ENCODE peak calls at places on chromosomes 6 and 20, in ten cellular contexts. W, U, E, J, F, B, S, T, Z and Q are unnamed samples.

GRCh38 chr6:4084444-4085328 is 5.7 kb upstream of the FAM217A start:
- DNase-seq in W (no peak), U (no peak), E (no peak), J (no peak), F (no peak), B (no peak), S (no peak), T (peak; percentile 25), Z (peak; percentile 50), Q (no peak)

GRCh38 chr6:126153661-126154060 is 167.3 kb downstream of the TRMT11 start:
- DNase-seq in W (no peak), U (no peak), E (peak; percentile 82), J (no peak), F (no peak), B (no peak), S (no peak), T (no peak), Z (no peak), Q (no peak)

GRCh38 chr6:138722425-138723371 is 50.9 kb upstream of the CCDC28A start:
- DNase-seq in W (no peak), U (no peak), E (peak; percentile 20), J (no peak), F (no peak), B (no peak), S (peak; percentile 3), T (peak; percentile 52), Z (no peak), Q (peak; percentile 2)

GRCh38 chr20:1934578-1935573 is 39.7 kb downstream of the SIRPA start:
- DNase-seq in W (no peak), U (peak; percentile 74), E (peak; percentile 93), J (peak; percentile 90), F (no peak), B (no peak), S (no peak), T (no peak), Z (no peak), Q (no peak)

GRCh38 chr6:112501705-112502104 is 154.6 kb downstream of the RFPL4B start:
- DNase-seq in W (no peak), U (peak; percentile 19), E (peak; percentile 89), J (no peak), F (no peak), B (no peak), S (peak; percentile 83), T (no peak), Z (no peak), Q (no peak)

GRCh38 chr6:75101896-75102680 is 103.8 kb downstream of the COL12A1 start:
- DNase-seq in W (no peak), U (no peak), E (peak; percentile 91), J (no peak), F (no peak), B (no peak), S (no peak), T (no peak), Z (no peak), Q (no peak)

GRCh38 chr6:15498640-15499039 is 164.2 kb downstream of the DTNBP1 start:
- DNase-seq in W (no peak), U (no peak), E (no peak), J (no peak), F (no peak), B (no peak), S (no peak), T (peak; percentile 67), Z (no peak), Q (no peak)

GRCh38 chr6:122645256-122645655 is 35.1 kb downstream of the PKIB start:
- DNase-seq in W (no peak), U (no peak), E (no peak), J (no peak), F (no peak), B (no peak), S (no peak), T (peak; percentile 81), Z (no peak), Q (no peak)

GRCh38 chr6:16223362-16223761 is 15.0 kb upstream of the GMPR start:
- DNase-seq in W (no peak), U (no peak), E (no peak), J (no peak), F (no peak), B (no peak), S (no peak), T (no peak), Z (no peak), Q (no peak)

GRCh38 chr6:53440331-53440730 is 91.6 kb upstream of the ELOVL5 start:
- DNase-seq in W (no peak), U (no peak), E (peak; percentile 28), J (no peak), F (no peak), B (no peak), S (no peak), T (no peak), Z (no peak), Q (no peak)

GRCh38 chr6:140105857-140106256 is 731.4 kb upstream of the CITED2 start:
- DNase-seq in W (no peak), U (no peak), E (peak; percentile 17), J (no peak), F (peak; percentile 0), B (no peak), S (peak; percentile 55), T (no peak), Z (no peak), Q (no peak)

GRCh38 chr6:89015971-89016370 is 52.6 kb upstream of the RNGTT start:
- DNase-seq in W (no peak), U (no peak), E (no peak), J (no peak), F (no peak), B (no peak), S (no peak), T (no peak), Z (no peak), Q (no peak)
- H3K4me1 ChIP-seq in W (no peaks in the 10 kb centered on the region), U (no peaks in the 10 kb centered on the region), E (no peaks in the 10 kb centered on the region), J (no peaks in the 10 kb centered on the region), F (no peaks in the 10 kb centered on the region), B (no peaks in the 10 kb centered on the region), S (no peaks in the 10 kb centered on the region), T (no peaks in the 10 kb centered on the region), Z (no peaks in the 10 kb centered on the region), Q (no peaks in the 10 kb centered on the region)

DNA sequence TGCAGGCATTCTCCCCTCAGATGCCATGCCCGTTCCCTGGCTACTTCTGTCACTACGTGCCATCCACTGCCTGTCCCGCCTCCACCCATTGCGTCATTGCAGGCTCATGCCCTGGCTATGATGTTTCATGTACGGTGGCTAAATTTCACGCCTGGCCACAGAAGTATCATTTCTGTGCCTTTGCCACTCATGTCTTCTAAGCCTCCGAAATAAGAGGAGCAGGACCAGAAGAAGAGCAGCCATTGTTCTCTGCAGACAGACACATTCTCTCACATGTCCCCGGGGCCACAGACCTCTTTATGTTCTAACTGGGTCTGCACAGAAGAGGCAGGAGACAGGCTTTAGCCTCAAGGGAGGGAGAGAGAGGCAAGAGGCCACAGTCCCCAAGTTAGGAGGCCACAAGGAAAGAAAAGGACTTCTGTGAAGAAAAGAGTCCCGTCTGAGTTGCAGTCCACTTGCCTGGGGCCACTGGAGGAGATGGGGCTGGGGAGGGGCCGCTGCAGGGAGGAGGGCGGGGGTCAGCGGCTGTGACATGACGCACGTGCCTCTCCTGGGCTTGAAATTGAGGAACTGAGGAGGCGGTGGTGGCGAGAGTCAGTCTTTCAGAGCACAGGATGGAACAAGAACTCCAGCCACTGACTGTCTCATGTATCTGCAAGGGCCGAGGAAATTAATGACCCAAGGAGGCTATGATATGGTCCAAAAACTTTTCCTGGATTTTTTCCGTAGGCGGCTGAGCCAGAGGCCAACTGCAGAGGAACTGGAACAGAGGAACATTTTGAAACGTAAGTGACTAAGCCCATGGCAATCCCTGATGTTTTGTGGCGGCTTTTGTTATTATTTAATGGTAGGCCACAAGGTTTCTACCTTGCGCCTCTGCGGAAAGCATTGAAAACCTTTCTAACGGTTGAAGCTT is 55.9 kb downstream of the TBC1D7 start:
- DNase-seq in W (peak; percentile 79), U (peak; percentile 51), E (no peak), J (peak; percentile 90), F (no peak), B (no peak), S (no peak), T (no peak), Z (no peak), Q (no peak)
- H3K27ac ChIP-seq in W (peak overlapping the region; percentile 65), U (no peak overlapping the region), E (no peak overlapping the region), J (no peak overlapping the region), F (no peak overlapping the region), B (no peak overlapping the region), S (no peak overlapping the region), T (no peak overlapping the region), Z (no peak overlapping the region), Q (no peak overlapping the region)

GRCh38 chr6:39204646-39205244 is 24.5 kb downstream of the KCNK5 start:
- DNase-seq in W (peak; percentile 33), U (no peak), E (no peak), J (no peak), F (no peak), B (no peak), S (peak; percentile 83), T (peak; percentile 58), Z (no peak), Q (no peak)
- H3K4me1 ChIP-seq in W (peaks cover 77% of the 10 kb centered on the region), U (no peaks in the 10 kb centered on the region), E (no peaks in the 10 kb centered on the region), J (peaks cover 58% of the 10 kb centered on the region), F (no peaks in the 10 kb centered on the region), B (no peaks in the 10 kb centered on the region), S (peaks cover 47% of the 10 kb centered on the region), T (peaks cover 42% of the 10 kb centered on the region), Z (peaks cover 58% of the 10 kb centered on the region), Q (no peaks in the 10 kb centered on the region)

GRCh38 chr6:107823047-107823557 is 1.0 kb downstream of the SCML4 start:
- DNase-seq in W (no peak), U (no peak), E (no peak), J (no peak), F (no peak), B (peak; percentile 45), S (no peak), T (peak; percentile 58), Z (no peak), Q (peak; percentile 60)
- H3K27ac ChIP-seq in W (peak overlapping the region; percentile 39), U (no peak overlapping the region), E (no peak overlapping the region), J (no peak overlapping the region), F (no peak overlapping the region), B (peak overlapping the region; percentile 95), S (no peak overlapping the region), T (peak overlapping the region; percentile 79), Z (peak overlapping the region; percentile 40), Q (peak overlapping the region; percentile 90)

GRCh38 chr20:57467742-57468141 is 57.2 kb downstream of the CTCFL start:
- DNase-seq in W (no peak), U (no peak), E (no peak), J (peak; percentile 39), F (no peak), B (no peak), S (peak; percentile 13), T (no peak), Z (no peak), Q (no peak)
- H3K4me1 ChIP-seq in W (no peaks in the 10 kb centered on the region), U (peaks cover 33% of the 10 kb centered on the region), E (no peaks in the 10 kb centered on the region), J (peaks cover 2% of the 10 kb centered on the region), F (peaks cover 3% of the 10 kb centered on the region), B (no peaks in the 10 kb centered on the region), S (peaks cover 33% of the 10 kb centered on the region), T (no peaks in the 10 kb centered on the region), Z (no peaks in the 10 kb centered on the region), Q (no peaks in the 10 kb centered on the region)

DNA sequence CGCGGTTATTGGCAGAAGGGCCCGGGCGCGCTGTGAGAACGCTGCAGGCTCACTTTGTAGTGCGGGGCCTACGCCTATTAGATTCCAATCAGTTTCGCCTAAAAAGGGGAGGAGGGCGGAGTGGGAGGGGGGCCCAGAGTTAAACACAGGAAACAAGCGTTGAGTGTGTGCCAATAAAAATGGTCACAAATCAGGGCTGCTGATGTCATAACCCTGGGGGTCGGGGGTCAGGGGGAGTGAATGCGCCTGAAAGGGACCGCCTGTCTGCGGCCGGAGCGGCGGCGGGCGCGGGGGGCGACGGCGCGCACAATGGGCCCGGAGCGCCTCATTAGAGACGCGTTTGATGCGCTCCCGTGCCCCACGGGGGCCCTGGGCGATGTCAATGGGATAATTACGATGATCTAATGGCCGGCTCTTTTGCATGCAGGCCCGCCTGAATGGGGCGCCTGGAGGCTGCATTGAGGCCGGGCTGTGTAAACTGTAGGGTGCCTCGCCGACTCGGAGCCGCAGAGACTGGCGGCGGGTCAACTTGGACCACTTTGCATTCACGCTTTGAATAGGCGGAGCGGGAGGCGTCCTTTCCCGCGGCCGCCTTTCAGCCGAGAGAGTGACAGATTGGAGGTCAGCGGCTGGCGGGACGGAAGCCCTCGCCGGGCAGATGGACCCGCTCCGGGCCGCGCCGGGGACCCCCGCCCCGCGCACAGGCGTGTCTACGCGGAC is 296.0 kb downstream of the TFAP2C start:
- DNase-seq in W (peak; percentile 65), U (no peak), E (no peak), J (no peak), F (no peak), B (no peak), S (peak; percentile 99), T (no peak), Z (no peak), Q (no peak)
- H3K27ac ChIP-seq in W (no peak overlapping the region), U (no peak overlapping the region), E (no peak overlapping the region), J (no peak overlapping the region), F (no peak overlapping the region), B (no peak overlapping the region), S (peak overlapping the region; percentile 9), T (no peak overlapping the region), Z (no peak overlapping the region), Q (no peak overlapping the region)